ENCODE peak calls at places on chromosomes 2 and 18, in ten cellular contexts. D, O, F, Q, E, A, R, W, C and B are unnamed samples.

GRCh38 chr2:218223046-218223445 is 6.1 kb downstream of the ARPC2 start:
- DNase-seq in D (no peak), O (no peak), F (no peak), Q (no peak), E (peak), A (no peak), R (no peak), W (no peak), C (no peak), B (no peak)

GRCh38 chr2:173079968-173080860 is 4.6 kb downstream of the MAP3K20 start:
- DNase-seq in D (no peak), O (no peak), F (no peak), Q (peak), E (no peak), A (no peak), R (no peak), W (no peak), C (no peak), B (no peak)

GRCh38 chr2:3299703-3300102 is 77.9 kb downstream of the EIPR1 start:
- DNase-seq in D (no peak), O (no peak), F (no peak), Q (no peak), E (no peak), A (no peak), R (peak), W (no peak), C (peak), B (no peak)

GRCh38 chr2:172328103-172328835 is 99.1 kb upstream of the ITGA6 start:
- DNase-seq in D (no peak), O (no peak), F (no peak), Q (no peak), E (no peak), A (no peak), R (no peak), W (no peak), C (no peak), B (no peak)

GRCh38 chr18:75783816-75784215 is 356.3 kb upstream of the SMIM21 start:
- DNase-seq in D (no peak), O (no peak), F (no peak), Q (no peak), E (no peak), A (no peak), R (no peak), W (no peak), C (no peak), B (no peak)

GRCh38 chr2:124967325-124967724 is 942.2 kb downstream of the CNTNAP5 start:
- DNase-seq in D (no peak), O (no peak), F (no peak), Q (no peak), E (no peak), A (no peak), R (no peak), W (no peak), C (no peak), B (no peak)

GRCh38 chr2:173044686-173045085 is 31.0 kb upstream of the MAP3K20 start:
- DNase-seq in D (no peak), O (no peak), F (no peak), Q (no peak), E (no peak), A (no peak), R (no peak), W (no peak), C (no peak), B (no peak)

GRCh38 chr2:157497603-157498314 is 53.9 kb upstream of the CYTIP start:
- DNase-seq in D (no peak), O (no peak), F (no peak), Q (peak), E (peak), A (peak), R (no peak), W (no peak), C (no peak), B (no peak)

GRCh38 chr2:123870877-123871276 is 154.2 kb upstream of the CNTNAP5 start:
- DNase-seq in D (no peak), O (no peak), F (no peak), Q (no peak), E (no peak), A (no peak), R (no peak), W (no peak), C (no peak), B (no peak)

GRCh38 chr2:199819746-199820145 is 31.2 kb downstream of the FTCDNL1 start:
- DNase-seq in D (no peak), O (no peak), F (no peak), Q (no peak), E (no peak), A (no peak), R (no peak), W (no peak), C (no peak), B (no peak)

GRCh38 chr2:201139836-201140599 is 24.1 kb downstream of the CFLAR start:
- DNase-seq in D (no peak), O (no peak), F (no peak), Q (no peak), E (no peak), A (no peak), R (no peak), W (no peak), C (no peak), B (no peak)

GRCh38 chr2:162475661-162476060 is 131.7 kb downstream of the GCA start:
- DNase-seq in D (no peak), O (no peak), F (no peak), Q (peak), E (no peak), A (no peak), R (no peak), W (no peak), C (no peak), B (no peak)

GRCh38 chr2:23697256-23697655 is 229.7 kb downstream of the ATAD2B start:
- DNase-seq in D (no peak), O (no peak), F (no peak), Q (no peak), E (no peak), A (no peak), R (no peak), W (no peak), C (peak), B (no peak)

GRCh38 chr18:74733592-74733991 is 135.9 kb downstream of the ZNF407 start:
- DNase-seq in D (no peak), O (no peak), F (no peak), Q (no peak), E (no peak), A (no peak), R (no peak), W (no peak), C (no peak), B (no peak)

GRCh38 chr2:67564076-67564475 is 166.9 kb downstream of the ETAA1 start:
- DNase-seq in D (no peak), O (no peak), F (no peak), Q (no peak), E (no peak), A (no peak), R (no peak), W (no peak), C (no peak), B (no peak)

GRCh38 chr2:235745597-235745996 is 251.8 kb downstream of the AGAP1 start:
- DNase-seq in D (no peak), O (no peak), F (no peak), Q (peak), E (no peak), A (no peak), R (no peak), W (no peak), C (no peak), B (no peak)

GRCh38 chr2:60516383-60516811 is 37.1 kb downstream of the BCL11A start:
- DNase-seq in D (no peak), O (no peak), F (no peak), Q (peak), E (no peak), A (no peak), R (no peak), W (no peak), C (no peak), B (no peak)

GRCh38 chr2:226962374-226962773 is 126.5 kb downstream of the RHBDD1 start:
- DNase-seq in D (no peak), O (no peak), F (no peak), Q (no peak), E (no peak), A (no peak), R (no peak), W (no peak), C (no peak), B (no peak)

GRCh38 chr18:12409466-12409865 is 1.7 kb downstream of the PRELID3A start:
- DNase-seq in D (no peak), O (no peak), F (no peak), Q (no peak), E (no peak), A (no peak), R (no peak), W (no peak), C (no peak), B (no peak)

GRCh38 chr2:157460384-157460837 is 16.5 kb upstream of the CYTIP start:
- DNase-seq in D (no peak), O (no peak), F (no peak), Q (no peak), E (no peak), A (no peak), R (no peak), W (no peak), C (no peak), B (no peak)

GRCh38 chr18:5546660-5547059 is 2.9 kb upstream of the EPB41L3 start:
- DNase-seq in D (no peak), O (no peak), F (peak), Q (peak), E (peak), A (no peak), R (no peak), W (no peak), C (no peak), B (no peak)

GRCh38 chr2:45242161-45242741 is 233.0 kb upstream of the SIX2 start:
- DNase-seq in D (no peak), O (no peak), F (peak), Q (peak), E (peak), A (no peak), R (no peak), W (peak), C (no peak), B (peak)

GRCh38 chr2:144027593-144027992 is 492.3 kb downstream of the ZEB2 start:
- DNase-seq in D (no peak), O (no peak), F (no peak), Q (no peak), E (no peak), A (no peak), R (no peak), W (no peak), C (no peak), B (no peak)

GRCh38 chr18:5895886-5896740 is 791 bp upstream of the TMEM200C start:
- DNase-seq in D (no peak), O (no peak), F (peak), Q (no peak), E (no peak), A (no peak), R (peak), W (peak), C (peak), B (peak)

GRCh38 chr18:57210101-57210661 is 63.3 kb downstream of the BOD1L2 start:
- DNase-seq in D (no peak), O (peak), F (peak), Q (peak), E (peak), A (peak), R (peak), W (peak), C (no peak), B (peak)

GRCh38 chr2:121272596-121272995 is 12.4 kb downstream of the TFCP2L1 start:
- DNase-seq in D (no peak), O (no peak), F (no peak), Q (no peak), E (no peak), A (no peak), R (no peak), W (no peak), C (no peak), B (no peak)

GRCh38 chr18:36889742-36890141 is 60.8 kb downstream of the KIAA1328 start:
- DNase-seq in D (no peak), O (no peak), F (no peak), Q (no peak), E (no peak), A (no peak), R (no peak), W (no peak), C (no peak), B (no peak)

GRCh38 chr18:10792181-10792580 is 266.4 kb downstream of the NAPG start:
- DNase-seq in D (no peak), O (no peak), F (no peak), Q (no peak), E (no peak), A (no peak), R (no peak), W (no peak), C (no peak), B (no peak)

GRCh38 chr18:48455555-48456478 is 46.6 kb upstream of the ZBTB7C start:
- DNase-seq in D (peak), O (no peak), F (no peak), Q (peak), E (no peak), A (peak), R (peak), W (no peak), C (no peak), B (no peak)

GRCh38 chr2:97931118-97931850 is 64.5 kb downstream of the TMEM131 start:
- DNase-seq in D (no peak), O (no peak), F (no peak), Q (no peak), E (no peak), A (no peak), R (no peak), W (no peak), C (no peak), B (no peak)

DNA sequence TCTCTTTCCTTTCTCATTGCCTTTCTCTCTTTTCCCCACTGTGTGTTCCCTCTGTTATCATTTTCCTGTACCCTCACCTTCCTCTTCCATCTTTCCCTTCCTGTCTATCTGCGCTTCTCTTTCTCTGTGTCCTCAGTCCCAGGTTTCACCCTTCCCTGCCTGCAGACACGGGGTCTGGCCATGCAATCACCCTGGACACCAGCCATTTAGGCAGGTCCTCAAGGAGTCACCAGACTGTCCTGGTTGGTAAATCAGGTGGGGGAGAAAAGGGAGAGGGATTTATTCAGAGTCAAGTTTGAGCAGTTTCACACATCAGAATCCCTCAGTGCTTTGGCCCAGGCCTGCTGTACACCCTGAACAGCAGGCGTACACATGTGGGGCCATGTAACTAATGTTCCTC is 169.3 kb downstream of the ANKRD30B start:
- DNase-seq in D (no peak), O (no peak), F (no peak), Q (no peak), E (no peak), A (no peak), R (no peak), W (no peak), C (no peak), B (no peak)
- H3K4me3 ChIP-seq in D (no peak), O (no peak), F (no peak), Q (no peak), E (no peak), A (no peak), R (no peak), W (no peak), C (no peak), B (no peak)

GRCh38 chr2:6418316-6418715 is 447.4 kb downstream of the CMPK2 start:
- DNase-seq in D (no peak), O (no peak), F (no peak), Q (no peak), E (no peak), A (no peak), R (no peak), W (no peak), C (no peak), B (no peak)
- H3K27ac ChIP-seq in D (no peak), O (no peak), F (no peak), Q (no peak), E (no peak), A (no peak), R (no peak), W (no peak), C (no peak), B (no peak)

GRCh38 chr2:219537657-219538487 is 5.7 kb downstream of the CHPF start:
- DNase-seq in D (no peak), O (no peak), F (no peak), Q (no peak), E (no peak), A (no peak), R (no peak), W (no peak), C (no peak), B (no peak)
- TF ChIP-seq CTCF in D (no peak), O (no peak), F (no peak), Q (no peak), E (no peak), A (no peak), R (no peak), W (no peak), C (no peak), B (no peak)

DNA sequence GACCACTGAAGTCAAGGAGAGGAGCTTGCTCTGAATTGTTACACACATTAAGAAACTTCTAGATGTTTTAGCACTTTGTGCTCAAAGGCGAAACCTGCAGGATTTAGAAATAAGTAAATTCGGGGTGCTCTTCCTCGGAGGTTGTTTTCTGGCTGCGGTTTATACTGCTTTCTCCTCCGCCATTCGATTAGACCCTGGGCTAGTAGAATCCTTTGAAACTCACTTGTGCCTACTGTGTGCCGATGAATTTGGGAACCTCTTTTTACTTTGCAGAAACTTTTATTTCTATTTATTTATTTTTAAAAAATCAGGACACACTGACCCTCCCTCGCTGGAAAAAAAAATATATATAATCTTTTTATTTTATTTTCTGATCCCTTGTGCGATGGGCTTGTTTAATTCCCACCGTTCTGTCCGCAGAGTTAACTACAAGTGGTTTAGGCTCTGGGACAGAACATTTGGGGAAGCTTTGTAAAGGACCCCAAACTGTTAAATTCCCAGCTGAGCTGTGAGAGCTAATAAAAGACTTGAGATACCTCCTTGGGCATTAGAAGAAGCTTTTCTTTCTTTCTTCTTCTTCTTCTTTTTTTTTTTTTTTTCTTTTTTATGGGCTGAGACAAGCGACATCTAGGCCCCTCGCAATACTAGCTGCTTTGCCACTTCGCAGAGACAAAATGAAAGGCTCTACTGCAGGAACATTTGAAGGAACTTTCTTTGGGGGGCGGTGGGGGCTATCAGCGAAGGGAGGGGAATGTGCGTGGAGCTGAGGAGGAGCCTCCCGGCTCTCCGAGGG is 3.8 kb downstream of the MEIS1 start:
- DNase-seq in D (no peak), O (no peak), F (no peak), Q (no peak), E (peak), A (no peak), R (no peak), W (no peak), C (no peak), B (no peak)
- H3K4me3 ChIP-seq in D (no peak), O (peak), F (peak), Q (peak), E (no peak), A (no peak), R (peak), W (peak), C (peak), B (peak)

GRCh38 chr2:119692954-119693353 is 14.0 kb downstream of the TMEM177 start:
- DNase-seq in D (no peak), O (no peak), F (no peak), Q (no peak), E (no peak), A (no peak), R (no peak), W (no peak), C (no peak), B (no peak)

GRCh38 chr2:119693567-119693966 is 14.6 kb downstream of the TMEM177 start:
- DNase-seq in D (no peak), O (no peak), F (no peak), Q (no peak), E (no peak), A (no peak), R (no peak), W (no peak), C (no peak), B (no peak)

GRCh38 chr2:119694470-119694993 is 15.5 kb downstream of the TMEM177 start:
- DNase-seq in D (no peak), O (no peak), F (no peak), Q (no peak), E (no peak), A (no peak), R (peak), W (no peak), C (no peak), B (no peak)

GRCh38 chr2:119694994-119695521 is 16.1 kb downstream of the TMEM177 start:
- DNase-seq in D (no peak), O (no peak), F (no peak), Q (peak), E (peak), A (no peak), R (no peak), W (no peak), C (no peak), B (no peak)

GRCh38 chr2:119693967-119694366 is 15.0 kb downstream of the TMEM177 start:
- DNase-seq in D (no peak), O (no peak), F (no peak), Q (no peak), E (no peak), A (no peak), R (no peak), W (no peak), C (no peak), B (no peak)
- H3K27ac ChIP-seq in D (no peak), O (no peak), F (no peak), Q (no peak), E (no peak), A (no peak), R (no peak), W (no peak), C (no peak), B (no peak)

DNA sequence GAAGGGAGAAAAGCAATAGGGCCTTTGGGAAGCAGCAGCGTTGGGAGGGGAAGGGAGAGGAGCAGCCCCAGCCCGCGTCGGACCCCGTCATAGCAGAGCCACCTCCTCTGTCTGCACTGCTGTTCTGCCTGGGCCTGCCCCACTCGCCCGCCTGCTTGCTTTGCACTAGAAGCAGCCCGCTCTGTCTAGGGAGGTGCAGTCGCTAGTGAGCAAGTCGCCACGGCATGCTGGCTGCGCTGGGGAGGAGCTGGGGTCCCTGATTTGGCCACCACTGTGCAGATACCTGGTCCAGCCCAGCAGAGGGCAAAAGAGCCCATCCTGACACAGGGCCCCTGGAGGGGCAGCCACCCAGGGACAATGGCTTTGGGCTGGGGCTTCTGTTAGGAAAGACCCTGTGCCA is 8.0 kb upstream of the TMEM214 start:
- DNase-seq in D (no peak), O (no peak), F (no peak), Q (no peak), E (no peak), A (no peak), R (no peak), W (no peak), C (peak), B (no peak)
- TF ChIP-seq CTCF in D (no peak), O (no peak), F (no peak), Q (no peak), E (no peak), A (no peak), R (no peak), W (no peak), C (no peak), B (no peak)